ENCODE peak calls at places on chromosomes 4 and X, in eight cellular contexts. I is suprapubic skin; W is fibroblast of lung; U is CD4-positive, alpha-beta T cell; A is stomach; F is neural progenitor cell; E is sigmoid colon; Z is ascending aorta. D is an unnamed sample.

GRCh38 chrX:150211988-150212387 is 151.1 kb upstream of the MAMLD1 start:
- DNase-seq in Z (no peak), U (no peak), F (no peak), I (no peak), W (peak), E (no peak), A (no peak), D (no peak)

GRCh38 chr4:148716361-148717063 is 274.3 kb upstream of the NR3C2 start:
- DNase-seq in Z (no peak), U (no peak), A (no peak), F (peak), I (no peak), W (no peak), E (no peak), D (no peak)

GRCh38 chrX:129772796-129773431 is 6.8 kb upstream of the SASH3 start:
- DNase-seq in A (peak), E (peak), I (peak), W (no peak), U (peak), Z (peak), F (no peak), D (no peak)

GRCh38 chr4:56655627-56656345 is 25.3 kb downstream of the HOPX start:
- DNase-seq in A (no peak), W (no peak), F (peak), Z (no peak), U (peak), I (no peak), E (no peak), D (peak)

GRCh38 chr4:33200377-33200776 is 2480.2 kb downstream of the PCDH7 start:
- DNase-seq in F (no peak), I (no peak), U (no peak), A (no peak), W (no peak), E (no peak), Z (no peak), D (no peak)

GRCh38 chrX:48540015-48540350 is 469 bp downstream of the TBC1D25 start:
- DNase-seq in A (peak), W (peak), U (peak), I (no peak), Z (no peak), E (no peak), F (no peak), D (peak)

GRCh38 chrX:13340182-13340791 is 20.4 kb upstream of the ATXN3L start:
- DNase-seq in U (no peak), I (no peak), F (peak), Z (no peak), W (no peak), A (no peak), E (no peak), D (no peak)

GRCh38 chr4:185682236-185682635 is 129.8 kb downstream of the SORBS2 start:
- DNase-seq in W (peak), U (no peak), I (no peak), Z (no peak), E (no peak), F (no peak), A (no peak), D (peak)

GRCh38 chr4:80184053-80184790 is 13.1 kb upstream of the PRDM8 start:
- DNase-seq in W (peak), U (peak), I (peak), E (peak), F (peak), Z (no peak), A (peak), D (peak)

GRCh38 chr4:42541647-42542046 is 115.3 kb downstream of the ATP8A1 start:
- DNase-seq in E (no peak), Z (no peak), U (no peak), F (no peak), A (no peak), I (no peak), W (no peak), D (no peak)

GRCh38 chrX:72381439-72382198 is 75.9 kb upstream of the CITED1 start:
- DNase-seq in A (no peak), U (no peak), W (peak), E (no peak), I (no peak), Z (no peak), F (no peak), D (no peak)

GRCh38 chrX:104330966-104331365 is 76.2 kb upstream of the ESX1 start:
- DNase-seq in E (no peak), I (no peak), W (peak), A (no peak), Z (no peak), U (no peak), F (no peak), D (peak)

GRCh38 chr4:114282937-114283336 is 303.5 kb upstream of the ARSJ start:
- DNase-seq in I (no peak), U (no peak), W (no peak), Z (no peak), F (no peak), A (no peak), E (no peak), D (no peak)

GRCh38 chrX:100435726-100436125 is 25.7 kb upstream of the PCDH19 start:
- DNase-seq in A (no peak), U (no peak), F (no peak), E (no peak), I (no peak), Z (no peak), W (no peak), D (no peak)

DNA sequence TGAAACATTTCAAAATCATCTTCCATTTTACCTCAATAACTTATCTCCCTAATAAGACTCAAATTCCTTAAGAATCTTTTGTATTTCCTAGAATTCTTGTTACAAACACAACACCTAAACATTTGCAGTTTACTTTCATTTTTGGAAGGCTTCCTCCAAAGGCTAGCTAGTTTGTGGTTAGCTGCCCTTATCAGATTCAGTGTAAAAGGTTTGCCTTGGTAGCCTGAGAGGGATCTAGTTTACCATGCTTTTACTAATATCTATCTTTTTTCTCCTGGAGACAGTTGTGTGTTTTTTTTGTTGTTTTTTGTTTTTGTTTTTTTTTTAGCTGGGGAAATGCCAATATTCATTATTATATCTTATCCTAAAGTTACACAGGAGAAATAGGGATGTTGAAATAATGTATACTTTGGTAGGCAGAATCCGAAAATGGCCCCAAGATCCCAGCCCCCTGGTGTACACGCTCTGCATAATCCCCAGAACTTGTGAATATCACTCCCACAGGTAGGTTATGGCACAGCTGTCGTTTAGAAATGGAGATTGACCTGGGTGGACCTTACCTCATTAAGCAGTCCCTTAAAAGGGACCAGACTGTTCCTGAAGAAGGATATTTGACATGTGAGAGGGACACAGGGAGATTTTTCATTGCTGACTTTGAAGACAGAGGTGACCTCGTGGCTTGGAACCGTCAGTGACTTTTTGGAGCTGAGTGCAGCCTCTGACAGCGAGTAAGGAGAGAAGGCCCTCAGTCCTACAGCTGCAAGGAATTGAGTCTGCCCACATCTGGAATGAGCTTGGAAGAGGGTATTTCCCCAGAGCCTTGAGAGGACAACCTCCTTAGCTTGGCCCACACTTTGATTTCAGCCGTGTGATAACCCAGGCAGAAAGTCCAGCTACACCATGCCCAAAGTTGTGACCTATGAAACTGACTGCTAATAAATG is 33.4 kb downstream of the SEPTIN11 start:
- DNase-seq in E (no peak), Z (no peak), F (no peak), U (no peak), A (no peak), W (peak), I (no peak), D (no peak)
- TF ChIP-seq CTCF in E (no peak), Z (no peak), F (no peak), U (no peak), A (no peak), W (peak), I (no peak), D (no peak)

DNA sequence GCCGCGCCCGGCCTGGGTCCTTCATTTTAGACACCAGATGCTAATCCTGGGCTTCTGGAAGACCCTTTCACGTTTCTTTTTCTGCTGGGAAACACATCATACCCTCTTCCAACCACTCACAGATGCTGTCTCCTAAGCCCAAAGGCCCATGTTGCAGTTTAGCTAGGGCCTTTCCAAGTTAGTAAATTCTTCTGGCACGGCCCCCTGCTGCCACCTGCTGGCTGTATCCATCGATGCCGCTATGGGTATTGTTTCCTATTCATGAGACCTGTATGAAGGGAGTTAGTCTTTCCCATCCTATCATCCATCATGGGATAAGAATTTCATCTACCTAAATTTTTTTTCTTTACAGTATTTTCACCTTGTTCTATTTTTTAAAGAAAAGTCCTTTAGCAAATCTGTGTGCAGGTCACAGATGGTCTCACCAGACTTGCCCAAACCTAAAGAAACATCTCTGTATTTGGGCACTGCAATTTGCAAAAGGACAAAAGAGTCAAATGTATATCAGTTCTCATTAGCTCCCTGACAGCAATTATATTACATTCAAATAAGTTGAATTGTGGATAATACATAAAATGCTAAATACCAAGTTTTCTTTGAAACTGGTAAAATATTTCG is 37.8 kb upstream of the SLC9A7 start:
- DNase-seq in Z (peak), I (peak), F (peak), E (peak), A (peak), W (peak), U (peak), D (peak)
- TF ChIP-seq CTCF in Z (peak), I (peak), F (peak), E (peak), A (peak), W (peak), U (peak), D (peak)

GRCh38 chr4:5998333-5998936 is 19.8 kb downstream of the C4orf50 start:
- DNase-seq in U (peak), E (peak), F (peak), Z (no peak), W (peak), I (peak), A (peak), D (peak)

GRCh38 chr4:5999830-6000365 is 18.3 kb downstream of the C4orf50 start:
- DNase-seq in I (peak), U (no peak), F (no peak), A (no peak), W (no peak), Z (no peak), E (peak), D (no peak)

GRCh38 chr4:5995901-5996623 is 22.2 kb downstream of the C4orf50 start:
- DNase-seq in W (no peak), U (no peak), F (no peak), I (peak), E (peak), Z (no peak), A (no peak), D (no peak)

GRCh38 chr4:5993876-5994811 is 24.1 kb downstream of the C4orf50 start:
- DNase-seq in Z (no peak), I (peak), W (no peak), U (no peak), F (no peak), E (peak), A (no peak), D (no peak)

DNA sequence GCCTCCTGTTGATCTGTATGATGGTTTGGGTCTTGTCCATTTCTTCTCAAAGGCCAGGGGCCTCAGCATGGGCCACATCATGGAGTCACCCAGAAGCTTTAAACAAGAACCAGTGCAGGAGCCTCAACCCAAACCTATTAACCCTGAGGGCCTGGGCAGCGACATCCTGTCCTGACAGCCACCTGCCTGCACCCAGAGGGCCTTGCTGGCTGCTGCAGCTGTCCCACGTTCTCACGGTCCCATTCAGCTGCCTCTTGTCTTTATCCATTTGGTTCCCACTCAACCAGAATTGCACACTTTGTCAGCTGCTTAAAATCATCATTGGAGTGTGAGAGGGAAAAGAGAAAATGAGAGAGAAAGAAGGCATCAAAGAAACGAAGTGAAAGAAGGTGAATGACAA is 21.6 kb downstream of the C4orf50 start:
- DNase-seq in F (no peak), U (no peak), W (no peak), E (peak), I (peak), A (no peak), Z (no peak), D (no peak)
- TF ChIP-seq CTCF in F (no peak), U (no peak), W (no peak), E (no peak), I (no peak), A (no peak), Z (no peak), D (no peak)

GRCh38 chr4:74320559-74321118 is 12.4 kb downstream of the EPGN start:
- DNase-seq in A (peak), W (peak), E (no peak), F (peak), Z (no peak), U (peak), I (no peak), D (peak)
- TF ChIP-seq CTCF in A (peak), W (peak), E (no peak), F (peak), Z (peak), U (no peak), I (peak), D (peak)

D was measured in RWPE1.